ENCODE peak calls at places on chromosomes 12 and 14, in five cellular contexts. L is GM12878, I is SK-N-SH, B is HepG2, P is H1. Q is an unnamed sample.
A peak's percentile ranks its signal among the peaks of the same experiment; 100 is the strongest.

GRCh38 chr12:4320859-4321701 is at the start of gene TIGAR:
- DNase-seq in L (peak; percentile 70), I (peak; percentile 99), B (peak; percentile 85), P (peak; percentile 75), Q (peak; percentile 42)

GRCh38 chr14:37546621-37547447 is 48.2 kb downstream of the FOXA1 start:
- DNase-seq in L (no peak), I (no peak), B (peak; percentile 100), P (no peak), Q (no peak)

GRCh38 chr14:63510538-63510937 is 32.6 kb downstream of the PPP2R5E start:
- DNase-seq in L (peak; percentile 66), I (no peak), B (no peak), P (no peak), Q (no peak)

GRCh38 chr14:80323266-80323665 is 112.0 kb upstream of the DIO2 start:
- DNase-seq in L (no peak), I (no peak), B (no peak), P (no peak), Q (no peak)

GRCh38 chr14:72518809-72519377 is 375.0 kb downstream of the DPF3 start:
- DNase-seq in L (peak; percentile 77), I (no peak), B (no peak), P (no peak), Q (no peak)

GRCh38 chr14:43894534-43894933 is 612.5 kb downstream of the FSCB start:
- DNase-seq in L (no peak), I (peak; percentile 0), B (no peak), P (no peak), Q (no peak)

GRCh38 chr12:132071837-132072384 is 72.2 kb downstream of the DDX51 start:
- DNase-seq in L (no peak), I (no peak), B (no peak), P (no peak), Q (no peak)

GRCh38 chr14:34536951-34537676 is 2.4 kb downstream of the EAPP start:
- DNase-seq in L (no peak), I (no peak), B (no peak), P (no peak), Q (no peak)

GRCh38 chr12:1869145-1869544 is 48.8 kb downstream of the LRTM2 start:
- DNase-seq in L (no peak), I (no peak), B (no peak), P (no peak), Q (no peak)

GRCh38 chr12:44819884-44820283 is 56.2 kb downstream of the NELL2 start:
- DNase-seq in L (no peak), I (no peak), B (no peak), P (no peak), Q (no peak)

GRCh38 chr14:72651081-72651480 is 242.8 kb downstream of the DPF3 start:
- DNase-seq in L (no peak), I (peak; percentile 51), B (no peak), P (no peak), Q (no peak)

GRCh38 chr12:43098766-43099550 is 453.0 kb downstream of the ADAMTS20 start:
- DNase-seq in L (no peak), I (no peak), B (no peak), P (no peak), Q (no peak)

GRCh38 chr12:74349925-74350324 is 187.7 kb upstream of the ATXN7L3B start:
- DNase-seq in L (no peak), I (no peak), B (no peak), P (no peak), Q (no peak)

GRCh38 chr12:56243731-56244181 is 13.9 kb downstream of the SLC39A5 start:
- DNase-seq in L (no peak), I (peak; percentile 69), B (peak; percentile 41), P (no peak), Q (no peak)

GRCh38 chr12:111152581-111152980 is 216.3 kb downstream of the PHETA1 start:
- DNase-seq in L (no peak), I (no peak), B (no peak), P (no peak), Q (no peak)

GRCh38 chr14:25833341-25834121 is 764.3 kb downstream of the NOVA1 start:
- DNase-seq in L (no peak), I (peak; percentile 3), B (peak; percentile 46), P (no peak), Q (no peak)

GRCh38 chr14:96501383-96501745 is 818 bp upstream of the PAPOLA start:
- DNase-seq in L (no peak), I (peak; percentile 17), B (no peak), P (no peak), Q (no peak)

GRCh38 chr12:132261328-132262138 is 67.9 kb downstream of the GALNT9 start:
- DNase-seq in L (no peak), I (no peak), B (no peak), P (no peak), Q (no peak)

GRCh38 chr12:65510584-65511050 is 232.1 kb downstream of the MSRB3 start:
- DNase-seq in L (no peak), I (no peak), B (peak; percentile 88), P (peak; percentile 73), Q (no peak)

GRCh38 chr14:96277890-96278289 is 21.9 kb downstream of the BDKRB1 start:
- DNase-seq in L (no peak), I (no peak), B (no peak), P (no peak), Q (no peak)

GRCh38 chr14:65302571-65303184 is 109.9 kb upstream of the FUT8 start:
- DNase-seq in L (peak; percentile 98), I (no peak), B (no peak), P (no peak), Q (no peak)

GRCh38 chr14:86673523-86673969 is 1143.6 kb downstream of the FLRT2 start:
- DNase-seq in L (no peak), I (no peak), B (peak; percentile 75), P (no peak), Q (no peak)

GRCh38 chr12:20696181-20696580 is 1.0 kb downstream of the SLCO1C1 start:
- DNase-seq in L (no peak), I (no peak), B (no peak), P (no peak), Q (no peak)

GRCh38 chr14:97113339-97113738 is 316.2 kb downstream of the VRK1 start:
- DNase-seq in L (no peak), I (no peak), B (no peak), P (no peak), Q (no peak)

GRCh38 chr12:47307680-47308399 is 228.1 kb upstream of the AMIGO2 start:
- DNase-seq in L (peak; percentile 31), I (peak; percentile 19), B (peak; percentile 43), P (peak; percentile 5), Q (peak; percentile 71)

GRCh38 chr12:5433840-5434646 is 2.1 kb downstream of the NTF3 start:
- DNase-seq in L (no peak), I (no peak), B (no peak), P (no peak), Q (no peak)

GRCh38 chr14:32254952-32255679 is 52.0 kb upstream of the RNU6-8 start:
- DNase-seq in L (no peak), I (peak; percentile 76), B (peak; percentile 82), P (no peak), Q (peak; percentile 39)

GRCh38 chr14:91893659-91894058 is 26.3 kb upstream of the TC2N start:
- DNase-seq in L (no peak), I (no peak), B (no peak), P (no peak), Q (no peak)

GRCh38 chr12:91986084-91986483 is 159.6 kb downstream of the BTG1 start:
- DNase-seq in L (no peak), I (no peak), B (peak; percentile 10), P (no peak), Q (no peak)

GRCh38 chr14:40887912-40888311 is 718.8 kb upstream of the LRFN5 start:
- DNase-seq in L (no peak), I (no peak), B (no peak), P (no peak), Q (no peak)

GRCh38 chr12:26465419-26466097 is 270.2 kb downstream of the SSPN start:
- DNase-seq in L (no peak), I (no peak), B (no peak), P (no peak), Q (no peak)

GRCh38 chr12:91377456-91377855 is 194.8 kb upstream of the DCN start:
- DNase-seq in L (no peak), I (no peak), B (no peak), P (no peak), Q (no peak)

GRCh38 chr12:50201987-50202521 is 34.9 kb upstream of the CERS5 start:
- DNase-seq in L (no peak), I (no peak), B (no peak), P (no peak), Q (no peak)

GRCh38 chr12:122399592-122400373 is 22.7 kb downstream of the CLIP1 start:
- DNase-seq in L (no peak), I (peak; percentile 66), B (peak; percentile 91), P (no peak), Q (peak; percentile 80)

DNA sequence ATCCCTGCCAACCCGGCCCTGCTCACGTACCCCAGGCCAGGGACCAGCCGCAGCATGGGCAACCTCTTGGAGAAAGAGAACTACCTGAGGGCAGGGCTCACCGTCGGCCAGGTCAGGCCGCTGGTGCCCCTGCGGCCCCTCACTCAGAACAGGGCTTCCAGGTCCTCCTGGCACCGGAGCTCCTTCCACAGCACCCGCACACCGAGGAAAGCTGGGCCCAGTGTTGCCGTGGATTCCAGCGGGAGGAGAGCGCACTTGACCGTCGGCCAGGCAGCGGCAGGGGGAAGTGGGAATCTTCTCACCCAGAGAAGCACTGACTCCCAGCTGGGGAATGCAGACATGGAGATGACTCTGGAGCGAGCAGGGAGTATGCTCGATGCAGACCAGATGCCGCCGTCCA is 7.9 kb upstream of the VAMP1 start:
- DNase-seq in L (no peak), I (no peak), B (no peak), P (no peak), Q (no peak)
- TF ChIP-seq SIN3A in L (no peak), I (no peak), B (no peak), P (no peak), Q (no peak)

DNA sequence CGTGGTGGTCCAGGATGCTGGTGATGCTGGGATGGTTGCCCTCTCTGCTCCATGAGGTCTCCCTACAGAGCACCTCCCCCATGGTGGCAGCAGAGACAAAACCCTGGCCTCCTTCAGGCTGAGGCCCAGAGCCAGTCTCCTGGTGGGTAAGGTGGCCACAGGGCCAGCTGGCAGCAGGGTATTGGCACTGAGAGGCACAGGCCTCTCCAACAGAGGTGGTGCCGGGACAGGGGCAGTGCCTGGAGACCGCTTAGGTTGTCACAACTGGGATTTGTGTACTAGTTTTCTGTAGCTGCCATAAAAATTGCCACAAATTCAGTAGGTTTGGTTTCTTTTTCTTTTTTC is 6.1 kb upstream of the MTA1 start:
- DNase-seq in L (no peak), I (no peak), B (no peak), P (no peak), Q (no peak)
- TF ChIP-seq SIN3A in L (no peak), I (no peak), B (no peak), P (no peak), Q (no peak)

GRCh38 chr12:71465794-71466193 is 26.2 kb downstream of the LGR5 start:
- DNase-seq in L (no peak), I (no peak), B (no peak), P (no peak), Q (no peak)

GRCh38 chr12:71472441-71472911 is 32.9 kb downstream of the LGR5 start:
- DNase-seq in L (no peak), I (no peak), B (peak; percentile 82), P (no peak), Q (no peak)

GRCh38 chr12:71475280-71475679 is 35.7 kb downstream of the LGR5 start:
- DNase-seq in L (no peak), I (no peak), B (no peak), P (no peak), Q (no peak)

GRCh38 chr12:71469235-71469873 is 29.8 kb downstream of the LGR5 start:
- DNase-seq in L (no peak), I (no peak), B (peak; percentile 55), P (no peak), Q (no peak)
- TF ChIP-seq SIN3A in L (no peak), I (no peak), B (no peak), P (no peak), Q (no peak)

GRCh38 chr12:32390572-32391219 is 8.7 kb upstream of the FGD4 start:
- DNase-seq in L (no peak), I (peak; percentile 52), B (peak; percentile 53), P (no peak), Q (no peak)
- TF ChIP-seq SIN3A in L (no peak), I (no peak), B (no peak), P (no peak), Q (no peak)